ENCODE peak calls at places on chromosome 11, in four cellular contexts. R, U, W and J are unnamed samples.
A peak's percentile ranks its signal among the peaks of the same experiment; 100 is the strongest.

GRCh38 chr11:109132539-109132938 is 289.5 kb upstream of the C11orf87 start:
- DNase-seq in R (no peak), U (no peak), W (no peak), J (no peak)

GRCh38 chr11:83520849-83521248 is 234.7 kb upstream of the CCDC90B start:
- DNase-seq in R (no peak), U (no peak), W (no peak), J (no peak)

GRCh38 chr11:61683961-61684869 is 4.0 kb downstream of the DAGLA start:
- DNase-seq in R (no peak), U (no peak), W (no peak), J (no peak)

GRCh38 chr11:72381584-72382090 is 52.7 kb downstream of the CLPB start:
- DNase-seq in R (no peak), U (no peak), W (no peak), J (no peak)

GRCh38 chr11:60950024-60950423 is 2.0 kb downstream of the SLC15A3 start:
- DNase-seq in R (no peak), U (no peak), W (no peak), J (no peak)

GRCh38 chr11:130327716-130328115 is 13.0 kb upstream of the ZBTB44 start:
- DNase-seq in R (no peak), U (no peak), W (no peak), J (no peak)

GRCh38 chr11:118643142-118643994 is 36.0 kb downstream of the PHLDB1 start:
- DNase-seq in R (no peak), U (peak; percentile 77), W (peak; percentile 60), J (peak; percentile 90)

GRCh38 chr11:3002871-3003270 is 10.7 kb upstream of the NAP1L4 start:
- DNase-seq in R (no peak), U (no peak), W (no peak), J (no peak)

GRCh38 chr11:12140186-12140938 is 30.0 kb downstream of the MICAL2 start:
- DNase-seq in R (no peak), U (no peak), W (no peak), J (no peak)

GRCh38 chr11:66978717-66979116 is 3.6 kb downstream of the C11orf86 start:
- DNase-seq in R (no peak), U (no peak), W (no peak), J (no peak)

DNA sequence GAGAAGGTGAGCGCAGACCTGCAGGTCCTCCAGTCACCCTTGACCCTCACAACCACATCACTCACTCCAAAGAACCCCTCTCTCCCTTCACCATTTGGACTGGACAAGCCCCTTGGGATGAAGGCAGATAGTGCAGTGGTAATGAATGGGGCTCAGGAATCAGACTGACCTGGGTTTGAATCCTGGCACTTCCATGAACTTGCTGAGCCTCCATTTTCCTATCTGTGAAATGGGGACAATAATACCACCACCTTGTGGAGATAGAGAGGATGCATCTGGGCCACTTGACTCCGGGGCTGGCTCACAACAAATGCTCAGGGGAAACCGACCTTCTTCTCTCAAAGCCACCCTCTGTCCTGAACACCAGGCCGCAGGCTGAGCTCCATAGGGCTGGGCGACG is 178.1 kb downstream of the ST3GAL4 start:
- DNase-seq in R (no peak), U (no peak), W (no peak), J (no peak)
- TF ChIP-seq CTCF in R (no peak), U (no peak), W (no peak), J (no peak)

GRCh38 chr11:128603003-128603715 is 15.8 kb upstream of the ETS1 start:
- DNase-seq in R (no peak), U (no peak), W (no peak), J (no peak)

GRCh38 chr11:128598755-128599154 is 11.4 kb upstream of the ETS1 start:
- DNase-seq in R (no peak), U (no peak), W (no peak), J (no peak)

GRCh38 chr11:128597209-128597608 is 9.9 kb upstream of the ETS1 start:
- DNase-seq in R (no peak), U (no peak), W (no peak), J (no peak)

GRCh38 chr11:128598096-128598495 is 10.7 kb upstream of the ETS1 start:
- DNase-seq in R (no peak), U (no peak), W (no peak), J (no peak)

GRCh38 chr11:128599729-128600128 is 12.4 kb upstream of the ETS1 start:
- DNase-seq in R (no peak), U (no peak), W (no peak), J (no peak)
- TF ChIP-seq CTCF in R (no peak), U (no peak), W (no peak), J (no peak)

GRCh38 chr11:57567512-57568329 is at the start of gene UBE2L6:
- DNase-seq in R (peak; percentile 57), U (peak; percentile 80), W (peak; percentile 50), J (peak; percentile 14)
- TF ChIP-seq CTCF in R (no peak), U (peak; percentile 83), W (no peak), J (no peak)

DNA sequence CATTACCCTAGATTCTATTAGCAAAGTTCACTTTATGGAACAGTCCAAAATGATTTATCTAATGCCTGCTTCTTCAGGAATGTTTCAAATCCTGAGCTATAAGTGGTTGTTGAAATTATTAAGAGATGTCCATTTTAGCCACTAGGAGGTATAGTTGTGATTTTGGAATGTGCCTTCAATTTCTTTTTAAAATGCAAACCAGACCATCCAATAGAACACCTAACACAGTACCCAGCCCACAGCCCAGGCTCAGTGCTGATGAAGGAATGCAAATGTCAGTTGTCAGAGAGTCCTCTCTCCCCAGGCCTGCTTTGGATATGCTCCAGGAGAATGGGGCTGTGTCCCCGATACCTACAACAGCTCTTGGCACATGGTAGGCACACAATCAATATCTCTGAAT is 85.8 kb upstream of the E2F8 start:
- DNase-seq in R (no peak), U (no peak), W (no peak), J (no peak)
- TF ChIP-seq CTCF in R (peak; percentile 48), U (no peak), W (no peak), J (no peak)

GRCh38 chr11:13767461-13767860 is 99.0 kb downstream of the FAR1 start:
- DNase-seq in R (no peak), U (no peak), W (no peak), J (no peak)
- TF ChIP-seq CTCF in R (no peak), U (no peak), W (no peak), J (no peak)

GRCh38 chr11:119729581-119730346 is 764 bp upstream of the NECTIN1 start:
- DNase-seq in R (no peak), U (peak; percentile 72), W (peak; percentile 73), J (peak; percentile 31)
- TF ChIP-seq CTCF in R (peak; percentile 36), U (no peak), W (no peak), J (peak; percentile 5)

DNA sequence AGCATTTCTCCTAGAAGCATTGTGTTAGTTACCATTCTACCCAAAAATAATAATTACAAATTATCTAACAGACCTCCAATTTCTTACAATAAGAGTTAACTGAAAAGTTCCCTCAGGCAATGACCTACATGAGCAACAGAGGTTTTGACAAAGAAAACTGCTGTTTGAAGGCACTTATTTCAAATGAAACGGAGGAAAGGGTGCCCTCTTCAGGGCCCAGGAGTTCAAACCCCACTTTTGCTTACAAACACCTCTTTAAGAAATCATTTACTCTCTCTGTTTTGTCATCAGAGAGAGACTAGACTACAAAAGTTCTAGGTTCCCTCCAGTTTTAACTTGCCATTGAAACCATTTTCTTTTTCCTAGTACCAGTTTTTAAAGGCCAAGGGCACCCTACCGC is 56.7 kb downstream of the AMBRA1 start:
- DNase-seq in R (no peak), U (no peak), W (no peak), J (no peak)
- TF ChIP-seq CTCF in R (no peak), U (no peak), W (no peak), J (no peak)